ENCODE peak calls at places on chromosomes 3 and 15, in seven cellular contexts. I is neural crest cell, T is B cell, Z is fibroblast of lung, Q is A549, Y is gastrocnemius medialis, E is cardiac muscle cell. A is an unnamed sample.
A peak's percentile ranks its signal among the peaks of the same experiment; 100 is the strongest.

GRCh38 chr15:62299541-62299940 is 134.5 kb upstream of the C2CD4B start:
- DNase-seq in I (no peak), T (no peak), Z (no peak), Q (no peak), Y (no peak), E (no peak), A (no peak)

GRCh38 chr3:57956119-57956832 is 51.9 kb upstream of the FLNB start:
- DNase-seq in I (no peak), T (no peak), Z (peak; percentile 94), Q (no peak), Y (no peak), E (peak; percentile 88), A (no peak)

GRCh38 chr15:50830477-50831354 is 65.2 kb upstream of the SPPL2A start:
- DNase-seq in I (no peak), T (no peak), Z (peak; percentile 28), Q (no peak), Y (no peak), E (no peak), A (no peak)

GRCh38 chr3:32137870-32138269 is 31.4 kb downstream of the GPD1L start:
- DNase-seq in I (no peak), T (no peak), Z (no peak), Q (no peak), Y (no peak), E (no peak), A (no peak)

GRCh38 chr15:89815769-89816168 is 1.1 kb upstream of the ANPEP start:
- DNase-seq in I (no peak), T (no peak), Z (no peak), Q (no peak), Y (no peak), E (no peak), A (no peak)

GRCh38 chr15:100602822-100603393 is 519 bp downstream of the ASB7 start:
- DNase-seq in I (no peak), T (peak; percentile 50), Z (peak; percentile 42), Q (peak; percentile 46), Y (no peak), E (peak; percentile 14), A (no peak)

GRCh38 chr3:9183811-9184463 is 65.5 kb downstream of the SRGAP3 start:
- DNase-seq in I (peak; percentile 51), T (no peak), Z (no peak), Q (no peak), Y (no peak), E (no peak), A (no peak)

GRCh38 chr15:90028376-90028775 is 27.3 kb downstream of the ZNF710 start:
- DNase-seq in I (no peak), T (no peak), Z (no peak), Q (no peak), Y (no peak), E (no peak), A (no peak)

GRCh38 chr3:54257114-54257513 is 134.8 kb downstream of the CACNA2D3 start:
- DNase-seq in I (no peak), T (no peak), Z (no peak), Q (no peak), Y (no peak), E (no peak), A (no peak)

GRCh38 chr3:71031914-71032521 is 551.5 kb downstream of the FOXP1 start:
- DNase-seq in I (no peak), T (peak; percentile 87), Z (no peak), Q (no peak), Y (no peak), E (peak; percentile 62), A (no peak)

DNA sequence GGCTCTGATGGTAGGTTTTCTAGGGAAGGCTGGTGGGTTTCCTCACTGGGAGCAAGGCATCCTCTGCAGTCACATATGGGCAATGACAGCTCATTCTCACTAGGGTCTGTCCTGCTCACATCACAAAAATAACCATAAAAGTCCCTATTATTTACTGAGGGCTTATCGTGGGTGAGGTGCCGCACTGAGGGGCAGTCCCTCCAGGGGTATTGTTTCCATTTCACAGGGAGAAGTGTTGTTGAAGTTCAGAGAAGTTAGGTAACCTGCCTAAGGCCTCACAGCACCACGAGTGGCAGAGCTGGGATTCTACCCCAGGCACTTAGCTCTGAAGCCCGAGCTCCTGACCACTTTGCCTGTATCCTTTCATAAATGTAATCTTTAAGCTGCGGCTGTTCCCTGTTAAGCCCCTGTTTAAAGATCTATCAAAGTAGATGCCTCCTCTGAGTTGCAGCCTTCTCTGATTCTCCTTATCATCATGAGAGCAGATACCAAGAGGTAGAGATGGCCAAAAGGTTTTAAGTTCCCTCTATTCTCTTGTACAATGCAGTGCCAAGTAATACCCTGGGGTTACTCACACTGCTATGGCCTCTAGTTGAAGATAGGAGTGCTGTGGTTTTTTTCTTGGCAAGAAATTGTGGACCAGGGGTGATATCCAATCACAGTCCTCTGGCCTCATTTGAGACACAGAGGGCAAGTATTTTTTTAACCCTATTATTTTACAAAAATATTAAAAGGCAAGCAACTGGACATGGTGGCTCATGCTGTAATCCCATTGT is 107.0 kb downstream of the RPLP1 start:
- DNase-seq in I (no peak), T (no peak), Z (peak; percentile 36), Q (no peak), Y (no peak), E (peak; percentile 69), A (no peak)
- TF ChIP-seq CTCF in I (no peak), T (no peak), Z (no peak), Q (no peak), Y (no peak), E (peak; percentile 25), A (no peak)

GRCh38 chr3:194296832-194297666 is 54.1 kb downstream of the CPN2 start:
- DNase-seq in I (peak; percentile 78), T (no peak), Z (peak; percentile 61), Q (no peak), Y (no peak), E (peak; percentile 68), A (peak; percentile 82)
- TF ChIP-seq CTCF in I (peak; percentile 26), T (no peak), Z (no peak), Q (no peak), Y (no peak), E (no peak), A (peak; percentile 35)

GRCh38 chr15:63601026-63601726 is 4.0 kb downstream of the FBXL22 start:
- DNase-seq in I (peak; percentile 28), T (no peak), Z (peak; percentile 57), Q (peak; percentile 61), Y (no peak), E (peak; percentile 38), A (no peak)
- TF ChIP-seq CTCF in I (peak; percentile 5), T (no peak), Z (no peak), Q (no peak), Y (no peak), E (no peak), A (no peak)

DNA sequence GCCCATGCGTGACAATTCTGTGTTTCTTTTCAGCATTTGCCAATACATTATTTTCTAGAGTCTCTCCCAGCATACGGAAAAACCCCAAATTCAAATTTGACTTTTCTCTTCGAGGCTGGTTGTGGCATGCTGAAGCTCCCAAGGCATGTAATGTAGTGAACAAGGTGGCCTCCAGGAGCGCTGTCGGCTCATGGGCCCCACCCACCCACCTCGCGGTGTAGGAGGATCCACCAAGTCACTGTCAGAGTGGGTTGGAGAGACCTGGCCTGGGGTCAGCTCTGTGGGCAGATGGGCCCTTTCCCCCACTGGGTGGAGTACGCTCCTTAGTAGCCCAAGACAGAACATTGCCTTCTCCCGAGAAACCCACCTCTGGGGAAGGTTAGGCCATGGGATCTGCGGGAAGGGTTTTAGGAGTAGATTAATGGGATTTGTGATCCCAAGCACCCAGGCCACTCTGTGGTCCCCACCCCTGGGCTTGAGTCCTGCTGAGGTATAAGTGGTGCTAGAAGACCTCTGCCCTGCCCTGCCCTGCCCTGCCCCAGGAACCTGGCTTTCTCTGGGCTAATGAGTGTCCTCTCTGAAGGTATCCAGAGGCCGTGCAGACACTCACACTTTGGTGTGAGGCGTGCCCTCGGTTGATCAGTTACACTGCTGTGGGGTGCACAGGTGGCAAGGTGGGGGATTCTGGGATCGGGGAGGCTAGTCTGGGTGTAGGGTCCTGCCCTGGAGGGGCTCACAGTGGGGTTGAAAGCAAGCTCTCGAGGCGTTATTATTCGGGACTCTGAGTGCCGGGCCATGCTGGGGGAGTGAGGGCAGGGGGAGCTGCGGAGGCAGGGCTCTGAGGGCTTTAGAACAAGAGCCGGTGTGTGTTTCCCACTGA is 97.9 kb downstream of the APBA2 start:
- DNase-seq in I (no peak), T (no peak), Z (no peak), Q (no peak), Y (no peak), E (no peak), A (no peak)
- TF ChIP-seq CTCF in I (no peak), T (no peak), Z (peak; percentile 2), Q (no peak), Y (no peak), E (no peak), A (peak; percentile 34)